ENCODE peak calls at places on chromosomes 13 and 19, in eight cellular contexts. A is fibroblast of villous mesenchyme, X is left lung, Z is cardiac muscle cell, S is heart right ventricle, P is neural crest cell, B is progenitor cell of endocrine pancreas, N is heart left ventricle. W is an unnamed sample.

GRCh38 chr13:33536639-33537425 is 251.3 kb upstream of the STARD13 start:
- DNase-seq in N (no peak), X (no peak), B (no peak), S (no peak), P (no peak), Z (no peak), A (peak; percentile 93), W (no peak)

GRCh38 chr19:28727133-28727834 is 485.7 kb downstream of the UQCRFS1 start:
- DNase-seq in X (peak; percentile 60), S (peak; percentile 19), Z (peak; percentile 66), N (peak; percentile 58), A (no peak), P (no peak), B (no peak), W (no peak)

GRCh38 chr13:75920536-75920935 is 284.4 kb downstream of the LMO7 start:
- DNase-seq in P (no peak), S (no peak), A (no peak), Z (no peak), X (no peak), N (no peak), B (no peak), W (no peak)

GRCh38 chr13:80442613-80443012 is 101.7 kb upstream of the SPRY2 start:
- DNase-seq in S (no peak), Z (no peak), P (no peak), B (no peak), A (no peak), X (no peak), N (no peak), W (no peak)

GRCh38 chr19:10390652-10391286 is 10.4 kb upstream of the TYK2 start:
- DNase-seq in N (no peak), Z (peak; percentile 77), X (peak; percentile 82), A (peak; percentile 78), B (peak; percentile 60), P (peak; percentile 77), S (peak; percentile 45), W (peak; percentile 76)

GRCh38 chr19:34345934-34346333 is 19.1 kb upstream of the GPI start:
- DNase-seq in B (peak; percentile 42), A (peak; percentile 70), N (no peak), X (peak; percentile 44), Z (peak; percentile 68), P (peak; percentile 73), S (peak; percentile 54), W (peak; percentile 71)

GRCh38 chr13:72728290-72728605 is 525 bp downstream of the BORA start:
- DNase-seq in N (no peak), Z (no peak), A (no peak), S (no peak), B (no peak), P (no peak), X (no peak), W (no peak)

GRCh38 chr13:114282143-114282685 is 813 bp downstream of the UPF3A start:
- DNase-seq in P (peak; percentile 27), Z (peak; percentile 73), A (no peak), N (peak; percentile 70), B (peak; percentile 21), S (peak; percentile 38), X (peak; percentile 90), W (peak; percentile 57)

GRCh38 chr13:23202383-23202782 is 21.6 kb downstream of the SGCG start:
- DNase-seq in S (no peak), P (no peak), X (no peak), B (no peak), A (no peak), Z (no peak), N (no peak), W (no peak)

GRCh38 chr13:46170687-46171086 is 11.3 kb downstream of the LCP1 start:
- DNase-seq in P (peak; percentile 22), A (peak; percentile 24), X (no peak), S (no peak), N (no peak), B (no peak), Z (peak; percentile 8), W (no peak)

GRCh38 chr19:22422220-22422619 is at the start of gene ZNF98:
- DNase-seq in S (peak; percentile 66), B (no peak), Z (no peak), N (peak; percentile 65), X (no peak), P (no peak), A (no peak), W (no peak)

DNA sequence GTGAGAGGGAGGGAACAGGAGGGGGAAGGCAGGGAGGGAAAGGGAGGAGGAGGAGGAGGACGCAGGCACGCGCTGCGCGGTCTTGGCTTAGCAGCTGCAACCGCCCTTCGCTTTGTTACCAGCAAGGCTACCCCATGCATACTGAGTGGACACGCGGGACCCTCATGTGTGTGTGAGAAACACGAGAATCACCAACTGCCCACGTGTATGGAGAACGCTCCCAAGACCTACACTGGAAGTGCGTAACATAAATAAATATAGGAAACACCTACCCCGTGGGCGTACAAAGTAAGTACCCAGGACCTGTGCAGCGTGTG is 38.0 kb downstream of the DEDD2 start:
- DNase-seq in X (no peak), N (no peak), A (no peak), P (no peak), Z (no peak), S (no peak), B (no peak), W (no peak)
- TF ChIP-seq CTCF in X (no peak), N (no peak), A (no peak), P (no peak), Z (no peak), S (no peak), B (no peak), W (no peak)

GRCh38 chr19:51339687-51340656 is 2.0 kb downstream of the VSIG10L start:
- DNase-seq in N (peak; percentile 99), S (peak; percentile 99), P (peak; percentile 91), A (peak; percentile 98), X (peak; percentile 100), Z (peak; percentile 98), B (peak; percentile 93), W (peak; percentile 99)
- TF ChIP-seq CTCF in N (no peak), S (peak; percentile 22), P (peak; percentile 38), A (no peak), X (no peak), Z (no peak), B (peak; percentile 35), W (no peak)

GRCh38 chr19:18440421-18440877 is 2.5 kb upstream of the ISYNA1 start:
- DNase-seq in A (no peak), S (no peak), P (no peak), X (no peak), N (no peak), B (no peak), Z (peak; percentile 54), W (no peak)
- TF ChIP-seq CTCF in A (peak; percentile 39), S (peak; percentile 36), P (peak; percentile 41), X (no peak), N (no peak), B (peak; percentile 27), Z (peak; percentile 26), W (no peak)

GRCh38 chr19:6357174-6357573 is 4.2 kb upstream of the CLPP start:
- DNase-seq in S (no peak), A (no peak), X (no peak), N (no peak), P (no peak), B (no peak), Z (no peak), W (no peak)

GRCh38 chr19:6352381-6353165 is 8.8 kb upstream of the CLPP start:
- DNase-seq in B (no peak), A (no peak), S (no peak), X (peak; percentile 2), N (no peak), P (no peak), Z (no peak), W (no peak)

GRCh38 chr19:6357995-6358394 is 3.3 kb upstream of the CLPP start:
- DNase-seq in N (no peak), S (no peak), B (no peak), Z (no peak), P (no peak), A (no peak), X (no peak), W (no peak)

GRCh38 chr19:6350688-6351087 is 10.6 kb upstream of the CLPP start:
- DNase-seq in A (no peak), Z (no peak), S (no peak), X (no peak), P (no peak), N (no peak), B (no peak), W (no peak)

GRCh38 chr19:6354098-6354674 is 7.1 kb upstream of the CLPP start:
- DNase-seq in B (no peak), X (peak; percentile 1), P (no peak), A (peak; percentile 27), S (no peak), N (no peak), Z (no peak), W (no peak)
- TF ChIP-seq CTCF in B (peak; percentile 35), X (peak; percentile 10), P (peak; percentile 59), A (peak; percentile 42), S (peak; percentile 44), N (peak; percentile 33), Z (peak; percentile 45), W (no peak)

GRCh38 chr13:84864341-84864740 is 934.9 kb downstream of the SLITRK6 start:
- DNase-seq in A (no peak), P (no peak), B (no peak), S (no peak), X (no peak), N (no peak), Z (no peak), W (no peak)

GRCh38 chr13:84873951-84874350 is 925.3 kb downstream of the SLITRK6 start:
- DNase-seq in S (no peak), N (no peak), X (no peak), B (no peak), Z (no peak), P (no peak), A (no peak), W (no peak)

GRCh38 chr13:84867246-84867645 is 932.0 kb downstream of the SLITRK6 start:
- DNase-seq in P (no peak), Z (no peak), S (no peak), B (no peak), N (no peak), X (no peak), A (no peak), W (no peak)

GRCh38 chr13:84870190-84870589 is 929.0 kb downstream of the SLITRK6 start:
- DNase-seq in N (no peak), Z (no peak), A (no peak), P (no peak), X (no peak), B (no peak), S (no peak), W (no peak)
- TF ChIP-seq CTCF in N (no peak), Z (no peak), A (no peak), P (peak; percentile 36), X (no peak), B (peak; percentile 24), S (no peak), W (peak; percentile 21)

GRCh38 chr19:31102674-31103073 is 246.6 kb downstream of the TSHZ3 start:
- DNase-seq in S (no peak), N (no peak), A (no peak), Z (no peak), B (no peak), X (no peak), P (no peak), W (no peak)
- TF ChIP-seq CTCF in S (no peak), N (no peak), A (no peak), Z (no peak), B (no peak), X (no peak), P (no peak), W (no peak)

GRCh38 chr13:100673831-100674362 is 698 bp downstream of the TMTC4 start:
- DNase-seq in S (peak; percentile 71), P (no peak), A (peak; percentile 87), B (peak; percentile 14), X (no peak), Z (no peak), N (peak; percentile 80), W (no peak)
- TF ChIP-seq CTCF in S (no peak), P (no peak), A (no peak), B (no peak), X (no peak), Z (no peak), N (no peak), W (no peak)